ENCODE peak calls at places on chromosomes 7 and 10, in eight cellular contexts. E is GM23338, Z is K562, T is suprapubic skin, Q is HL-60, M is spleen, S is sigmoid colon, K is H1. P is an unnamed sample.

GRCh38 chr7:779480-779879 is 52.4 kb upstream of the PRKAR1B start:
- DNase-seq in K (no peak), S (no peak), Z (no peak), E (no peak), Q (no peak), T (no peak), M (peak), P (no peak)

GRCh38 chr10:76428541-76429330 is 997.3 kb downstream of the LRMDA start:
- DNase-seq in S (no peak), T (no peak), E (peak), Q (no peak), Z (no peak), K (no peak), M (no peak), P (no peak)

GRCh38 chr7:1892011-1892965 is 222.2 kb downstream of the ELFN1 start:
- DNase-seq in M (no peak), K (no peak), T (no peak), Z (no peak), E (no peak), S (no peak), Q (no peak), P (no peak)

GRCh38 chr7:25286756-25287155 is 58.5 kb upstream of the NPVF start:
- DNase-seq in E (no peak), M (no peak), Q (no peak), K (no peak), T (no peak), Z (no peak), S (no peak), P (no peak)

GRCh38 chr10:89648074-89648473 is 3.0 kb upstream of the PANK1 start:
- DNase-seq in Q (no peak), M (no peak), T (no peak), Z (no peak), K (no peak), S (no peak), E (no peak), P (no peak)

GRCh38 chr7:46830-47140 is 145.6 kb upstream of the FAM20C start:
- DNase-seq in K (no peak), T (peak), S (no peak), Z (no peak), M (peak), E (no peak), Q (no peak), P (peak)

GRCh38 chr7:73314271-73314670 is 5.6 kb upstream of the NSUN5 start:
- DNase-seq in E (no peak), Q (no peak), Z (no peak), T (no peak), M (peak), K (no peak), S (no peak), P (no peak)

GRCh38 chr7:148173296-148173695 is 417.3 kb upstream of the C7orf33 start:
- DNase-seq in Q (no peak), T (no peak), M (no peak), S (no peak), K (no peak), Z (no peak), E (no peak), P (no peak)

GRCh38 chr7:151902306-151902705 is 25.4 kb upstream of the PRKAG2 start:
- DNase-seq in E (no peak), M (peak), T (no peak), Q (no peak), S (no peak), Z (no peak), K (no peak), P (no peak)

GRCh38 chr7:157565981-157566630 is 229.3 kb downstream of the DNAJB6 start:
- DNase-seq in Q (no peak), K (no peak), T (no peak), Z (no peak), S (peak), M (peak), E (no peak), P (no peak)

GRCh38 chr7:42677751-42678231 is 234.1 kb downstream of the C7orf25 start:
- DNase-seq in T (no peak), Z (no peak), Q (no peak), M (no peak), K (no peak), E (no peak), S (peak), P (no peak)
- TF ChIP-seq POLR2AphosphoS5 in T (no peak), Z (no peak), Q (no peak), M (no peak), K (no peak), E (no peak), S (peak), P (no peak)

GRCh38 chr7:121546632-121547340 is 150.7 kb upstream of the FAM3C start:
- DNase-seq in M (no peak), Z (no peak), S (no peak), T (no peak), K (no peak), Q (no peak), E (no peak), P (no peak)

GRCh38 chr7:121544199-121544598 is 148.1 kb upstream of the FAM3C start:
- DNase-seq in T (no peak), S (no peak), Z (no peak), Q (no peak), E (no peak), M (no peak), K (no peak), P (no peak)

GRCh38 chr7:121547341-121548092 is 151.4 kb upstream of the FAM3C start:
- DNase-seq in S (no peak), Z (peak), K (no peak), M (no peak), T (no peak), Q (peak), E (peak), P (no peak)

GRCh38 chr7:121545418-121545817 is 149.3 kb upstream of the FAM3C start:
- DNase-seq in T (no peak), K (no peak), Z (no peak), M (no peak), E (no peak), S (no peak), Q (no peak), P (no peak)

DNA sequence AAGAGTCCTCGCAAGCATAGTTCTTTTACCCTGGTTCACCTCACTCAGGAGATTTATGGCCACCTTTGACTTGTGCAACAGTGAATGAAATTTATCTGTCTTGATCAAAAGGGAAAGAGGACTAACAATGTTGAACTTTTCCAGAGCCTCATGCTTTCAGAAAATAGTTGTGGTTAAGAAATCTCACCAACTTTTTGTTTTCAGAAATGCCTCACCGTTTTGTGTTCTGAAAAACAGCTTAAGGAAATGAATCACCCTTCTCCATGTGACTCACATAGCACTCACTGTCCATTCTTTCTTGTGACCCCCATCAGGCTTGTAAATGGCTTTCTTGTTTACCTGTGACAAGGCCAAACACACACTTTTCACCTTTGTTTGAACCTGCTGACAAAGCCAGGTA is 148.6 kb upstream of the FAM3C start:
- DNase-seq in S (no peak), K (no peak), Q (no peak), E (no peak), M (no peak), Z (no peak), T (no peak), P (no peak)
- TF ChIP-seq POLR2AphosphoS5 in S (peak), K (no peak), Q (no peak), E (no peak), M (no peak), Z (no peak), T (no peak), P (peak)

GRCh38 chr10:75210193-75211006 is at the start of gene VDAC2:
- DNase-seq in S (peak), Q (peak), M (peak), E (peak), K (no peak), Z (peak), T (peak), P (peak)
- TF ChIP-seq POLR2AphosphoS5 in S (peak), Q (peak), M (peak), E (peak), K (peak), Z (peak), T (peak), P (peak)

DNA sequence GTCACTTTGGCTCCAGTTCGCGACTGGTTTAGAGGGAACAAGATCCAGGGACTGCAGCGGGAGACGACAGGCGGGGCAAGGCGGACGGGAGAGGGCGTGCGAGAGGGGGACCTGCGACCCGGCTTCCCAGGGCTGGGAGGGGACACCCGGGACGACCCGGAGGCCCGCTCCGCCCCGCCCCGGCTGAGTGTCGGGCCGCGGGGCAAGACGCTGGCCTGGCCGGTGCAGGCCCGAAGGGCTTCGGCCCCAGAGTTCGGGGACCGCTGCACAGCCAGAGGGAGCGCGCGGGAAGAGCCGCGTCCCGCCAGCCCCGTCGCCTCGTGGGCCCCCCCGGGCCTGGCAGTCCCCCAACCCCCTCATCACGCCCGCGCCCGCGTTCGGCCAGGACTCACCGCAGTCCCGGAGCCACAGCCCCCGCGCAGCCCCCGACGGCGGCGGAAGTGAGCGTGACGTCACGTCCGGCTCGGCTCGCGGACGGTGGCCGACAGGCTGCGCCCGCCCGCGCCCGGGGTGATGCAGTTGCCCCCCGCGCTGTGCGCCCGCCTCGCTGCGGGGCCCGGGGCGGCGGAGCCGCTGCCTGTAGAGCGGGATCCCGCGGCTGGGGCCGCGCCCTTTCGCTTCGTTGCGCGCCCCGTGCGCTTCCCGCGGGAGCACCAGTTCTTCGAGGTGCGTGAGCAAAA is at the start of the genes TUBGCP2 and ZNF511:
- DNase-seq in T (peak), K (no peak), E (peak), Q (peak), Z (peak), S (peak), M (peak), P (peak)
- TF ChIP-seq POLR2AphosphoS5 in T (no peak), K (peak), E (peak), Q (peak), Z (peak), S (peak), M (peak), P (peak)

P was measured in transverse colon.